ENCODE peak calls at places on chromosomes 13 and 19, in five cellular contexts. One of them, this sample, is unnamed.

GRCh38 chr19:51796195-51796679 is 1.3 kb downstream of the FPR3 start:
- DNase-seq in GM23338: no peak
- DNase-seq in body of pancreas: no peak
- DNase-seq in cardiac muscle cell: no peak
- DNase-seq in esophagus squamous epithelium: no peak
- DNase-seq in this sample: no peak

GRCh38 chr13:101449971-101450748 is 2.3 kb upstream of the ITGBL1 start:
- DNase-seq in GM23338: no peak
- DNase-seq in body of pancreas: no peak
- DNase-seq in cardiac muscle cell: peak
- DNase-seq in esophagus squamous epithelium: no peak
- DNase-seq in this sample: no peak

GRCh38 chr13:99978781-99979452 is 2.7 kb upstream of the ZIC2 start:
- DNase-seq in GM23338: peak
- DNase-seq in body of pancreas: no peak
- DNase-seq in cardiac muscle cell: no peak
- DNase-seq in esophagus squamous epithelium: no peak
- DNase-seq in this sample: no peak

GRCh38 chr19:34217952-34218817 is 36.2 kb upstream of the GARRE1 start:
- DNase-seq in GM23338: no peak
- DNase-seq in body of pancreas: peak
- DNase-seq in cardiac muscle cell: peak
- DNase-seq in esophagus squamous epithelium: no peak
- DNase-seq in this sample: no peak

GRCh38 chr13:57982782-57983181 is 351.2 kb downstream of the PCDH17 start:
- DNase-seq in GM23338: no peak
- DNase-seq in body of pancreas: no peak
- DNase-seq in cardiac muscle cell: no peak
- DNase-seq in esophagus squamous epithelium: no peak
- DNase-seq in this sample: no peak

GRCh38 chr13:29861694-29862110 is 11.3 kb upstream of the UBL3 start:
- DNase-seq in GM23338: no peak
- DNase-seq in body of pancreas: no peak
- DNase-seq in cardiac muscle cell: no peak
- DNase-seq in esophagus squamous epithelium: no peak
- DNase-seq in this sample: no peak

GRCh38 chr13:114296448-114296847 is 15.0 kb downstream of the UPF3A start:
- DNase-seq in GM23338: no peak
- DNase-seq in body of pancreas: no peak
- DNase-seq in cardiac muscle cell: no peak
- DNase-seq in esophagus squamous epithelium: no peak
- DNase-seq in this sample: no peak

GRCh38 chr19:8526345-8527062 is 12.5 kb upstream of the ZNF414 start:
- DNase-seq in GM23338: peak
- DNase-seq in body of pancreas: peak
- DNase-seq in cardiac muscle cell: peak
- DNase-seq in esophagus squamous epithelium: no peak
- DNase-seq in this sample: peak

GRCh38 chr13:48233097-48233885 is at the start of gene ITM2B:
- DNase-seq in GM23338: peak
- DNase-seq in body of pancreas: peak
- DNase-seq in cardiac muscle cell: peak
- DNase-seq in esophagus squamous epithelium: peak
- DNase-seq in this sample: peak

GRCh38 chr19:5341981-5342380 is 1.4 kb upstream of the PTPRS start:
- DNase-seq in GM23338: no peak
- DNase-seq in body of pancreas: no peak
- DNase-seq in cardiac muscle cell: no peak
- DNase-seq in esophagus squamous epithelium: no peak
- DNase-seq in this sample: no peak

GRCh38 chr19:5341448-5341820 is 822 bp upstream of the PTPRS start:
- DNase-seq in GM23338: no peak
- DNase-seq in body of pancreas: no peak
- DNase-seq in cardiac muscle cell: no peak
- DNase-seq in esophagus squamous epithelium: no peak
- DNase-seq in this sample: no peak

GRCh38 chr19:5339470-5339949 is 1.1 kb downstream of the PTPRS start:
- DNase-seq in GM23338: no peak
- DNase-seq in body of pancreas: no peak
- DNase-seq in cardiac muscle cell: no peak
- DNase-seq in esophagus squamous epithelium: no peak
- DNase-seq in this sample: peak

GRCh38 chr19:5339950-5340636 is 519 bp downstream of the PTPRS start:
- DNase-seq in GM23338: peak
- DNase-seq in body of pancreas: peak
- DNase-seq in cardiac muscle cell: peak
- DNase-seq in esophagus squamous epithelium: no peak
- DNase-seq in this sample: no peak

DNA sequence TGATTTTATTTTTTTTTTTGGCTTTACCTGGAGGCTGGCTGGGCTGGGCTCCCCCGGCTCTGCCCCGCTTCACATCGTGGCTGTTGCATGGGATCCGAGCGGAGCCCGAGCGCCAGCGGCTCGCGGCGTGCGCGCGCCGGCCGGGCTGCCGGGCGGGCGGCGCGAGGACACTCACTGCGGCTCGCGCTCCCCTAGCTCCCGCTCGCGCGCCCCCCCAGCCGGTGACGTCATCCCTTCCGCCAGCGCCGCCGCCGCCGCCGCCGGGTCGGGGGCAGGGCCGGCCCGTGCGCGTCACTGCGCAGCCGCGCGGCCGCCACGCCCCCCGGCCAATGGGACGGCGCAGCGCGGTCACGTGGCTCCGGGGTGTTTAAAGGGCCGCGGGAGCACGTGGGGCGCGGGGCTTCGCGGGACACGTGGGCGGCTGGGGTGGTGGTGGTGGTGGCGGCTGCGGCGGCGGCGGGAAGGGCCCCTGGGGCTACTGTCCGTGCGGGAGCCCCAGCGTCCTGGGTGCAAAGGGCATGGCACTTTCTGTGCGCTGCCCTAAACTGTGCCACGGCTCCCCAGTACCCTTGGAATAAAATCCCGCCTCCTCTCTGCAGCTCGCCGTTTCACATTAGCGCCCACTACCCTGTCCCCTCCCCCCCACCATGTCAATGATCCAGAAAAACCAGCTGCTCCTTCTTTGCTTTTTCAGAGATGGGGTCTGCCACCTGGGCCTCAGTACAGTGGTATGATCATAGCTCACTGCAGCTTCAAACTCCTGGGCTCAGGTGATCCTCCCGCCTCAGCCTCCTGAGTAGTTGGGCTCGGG is at the start of gene PTPRS:
- DNase-seq in GM23338: peak
- DNase-seq in body of pancreas: peak
- DNase-seq in cardiac muscle cell: peak
- DNase-seq in esophagus squamous epithelium: no peak
- DNase-seq in this sample: peak
- H3K27ac ChIP-seq in GM23338: peak
- H3K27ac ChIP-seq in body of pancreas: no peak
- H3K27ac ChIP-seq in cardiac muscle cell: peak
- H3K27ac ChIP-seq in esophagus squamous epithelium: no peak
- H3K27ac ChIP-seq in this sample: no peak

GRCh38 chr19:43526884-43527859 is at the start of gene ETHE1:
- DNase-seq in GM23338: peak
- DNase-seq in body of pancreas: peak
- DNase-seq in cardiac muscle cell: peak
- DNase-seq in esophagus squamous epithelium: no peak
- DNase-seq in this sample: peak
- TF ChIP-seq CTCF in GM23338: no peak
- TF ChIP-seq CTCF in body of pancreas: peak
- TF ChIP-seq CTCF in cardiac muscle cell: no peak
- TF ChIP-seq CTCF in esophagus squamous epithelium: no peak
- TF ChIP-seq CTCF in this sample: no peak

GRCh38 chr19:2087621-2088100 is 8.5 kb downstream of the MOB3A start:
- DNase-seq in GM23338: no peak
- DNase-seq in body of pancreas: no peak
- DNase-seq in cardiac muscle cell: no peak
- DNase-seq in esophagus squamous epithelium: no peak
- DNase-seq in this sample: no peak
- H3K27ac ChIP-seq in GM23338: no peak
- H3K27ac ChIP-seq in body of pancreas: no peak
- H3K27ac ChIP-seq in cardiac muscle cell: no peak
- H3K27ac ChIP-seq in esophagus squamous epithelium: peak
- H3K27ac ChIP-seq in this sample: no peak

GRCh38 chr19:36058481-36059179 is 3.9 kb downstream of the WDR62 start:
- DNase-seq in GM23338: no peak
- DNase-seq in body of pancreas: no peak
- DNase-seq in cardiac muscle cell: no peak
- DNase-seq in esophagus squamous epithelium: no peak
- DNase-seq in this sample: no peak

GRCh38 chr19:36054733-36055686 is at the start of gene WDR62:
- DNase-seq in GM23338: peak
- DNase-seq in body of pancreas: peak
- DNase-seq in cardiac muscle cell: peak
- DNase-seq in esophagus squamous epithelium: peak
- DNase-seq in this sample: peak

GRCh38 chr19:36061367-36061766 is 6.7 kb downstream of the WDR62 start:
- DNase-seq in GM23338: no peak
- DNase-seq in body of pancreas: no peak
- DNase-seq in cardiac muscle cell: no peak
- DNase-seq in esophagus squamous epithelium: no peak
- DNase-seq in this sample: no peak

GRCh38 chr19:36060430-36060829 is 5.7 kb downstream of the WDR62 start:
- DNase-seq in GM23338: peak
- DNase-seq in body of pancreas: peak
- DNase-seq in cardiac muscle cell: peak
- DNase-seq in esophagus squamous epithelium: no peak
- DNase-seq in this sample: no peak

DNA sequence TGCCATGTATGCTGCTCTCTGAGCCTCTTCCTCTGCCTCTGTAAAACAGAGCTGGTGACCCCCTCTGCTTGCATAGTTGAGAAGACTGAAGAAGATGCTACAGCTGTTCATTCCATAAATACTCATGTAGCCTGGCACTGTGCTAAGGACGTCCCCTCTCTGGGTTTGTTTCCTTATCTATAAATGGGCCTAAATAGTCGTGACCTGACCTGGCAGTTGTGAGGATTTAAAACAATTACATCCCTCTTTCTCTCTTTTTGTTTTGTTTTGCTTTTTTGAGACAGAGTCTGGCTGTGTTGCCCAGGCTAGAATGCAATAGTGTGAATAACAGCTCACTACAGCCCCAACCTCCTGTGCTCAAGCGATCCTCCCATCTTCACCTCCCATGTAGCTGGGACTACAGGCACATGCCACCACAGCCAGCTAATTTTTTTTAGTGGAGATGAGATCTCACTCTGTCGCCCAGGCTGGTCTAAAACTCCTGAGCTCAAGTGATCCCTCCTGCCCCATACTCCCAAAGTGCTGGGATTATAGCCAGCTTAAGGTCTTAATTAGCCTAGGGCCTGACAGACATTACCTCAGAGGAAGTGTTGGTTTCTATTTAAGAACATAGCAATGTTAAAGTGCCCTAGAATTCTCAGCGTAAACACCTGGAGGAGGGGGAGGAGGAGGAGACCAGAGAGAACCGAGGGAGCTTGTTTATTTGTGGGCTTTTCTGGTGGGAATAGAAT is 4.6 kb downstream of the WDR62 start:
- DNase-seq in GM23338: no peak
- DNase-seq in body of pancreas: no peak
- DNase-seq in cardiac muscle cell: no peak
- DNase-seq in esophagus squamous epithelium: no peak
- DNase-seq in this sample: no peak
- TF ChIP-seq CTCF in GM23338: no peak
- TF ChIP-seq CTCF in body of pancreas: no peak
- TF ChIP-seq CTCF in cardiac muscle cell: no peak
- TF ChIP-seq CTCF in esophagus squamous epithelium: no peak
- TF ChIP-seq CTCF in this sample: no peak

DNA sequence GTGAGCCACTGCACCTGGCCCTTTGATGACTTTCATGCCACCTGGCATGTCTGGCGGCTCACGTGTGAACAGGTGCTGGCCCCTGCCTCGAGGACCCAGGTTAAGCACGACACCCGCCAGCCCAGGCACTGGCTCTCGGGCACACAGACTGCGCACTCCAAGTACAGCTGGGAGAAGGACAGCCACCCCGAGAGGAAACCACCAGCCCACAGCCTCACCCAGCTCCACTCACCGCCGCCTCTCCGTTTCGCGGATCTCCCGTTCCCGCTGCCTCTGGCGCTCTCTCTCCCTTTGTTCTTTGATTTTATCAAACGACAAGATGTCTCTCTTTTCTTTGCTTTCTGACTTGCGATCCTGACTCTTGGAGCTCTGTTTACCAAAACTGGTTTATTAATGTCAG is 27.4 kb upstream of the TINCR start:
- DNase-seq in GM23338: no peak
- DNase-seq in body of pancreas: no peak
- DNase-seq in cardiac muscle cell: no peak
- DNase-seq in esophagus squamous epithelium: no peak
- DNase-seq in this sample: peak
- H3K27ac ChIP-seq in GM23338: no peak
- H3K27ac ChIP-seq in body of pancreas: no peak
- H3K27ac ChIP-seq in cardiac muscle cell: no peak
- H3K27ac ChIP-seq in esophagus squamous epithelium: no peak
- H3K27ac ChIP-seq in this sample: no peak

GRCh38 chr13:52846567-52847321 is 1.7 kb downstream of the PCDH8 start:
- DNase-seq in GM23338: peak
- DNase-seq in body of pancreas: peak
- DNase-seq in cardiac muscle cell: peak
- DNase-seq in esophagus squamous epithelium: no peak
- DNase-seq in this sample: peak
- TF ChIP-seq CTCF in GM23338: peak
- TF ChIP-seq CTCF in body of pancreas: peak
- TF ChIP-seq CTCF in cardiac muscle cell: peak
- TF ChIP-seq CTCF in esophagus squamous epithelium: peak
- TF ChIP-seq CTCF in this sample: peak

DNA sequence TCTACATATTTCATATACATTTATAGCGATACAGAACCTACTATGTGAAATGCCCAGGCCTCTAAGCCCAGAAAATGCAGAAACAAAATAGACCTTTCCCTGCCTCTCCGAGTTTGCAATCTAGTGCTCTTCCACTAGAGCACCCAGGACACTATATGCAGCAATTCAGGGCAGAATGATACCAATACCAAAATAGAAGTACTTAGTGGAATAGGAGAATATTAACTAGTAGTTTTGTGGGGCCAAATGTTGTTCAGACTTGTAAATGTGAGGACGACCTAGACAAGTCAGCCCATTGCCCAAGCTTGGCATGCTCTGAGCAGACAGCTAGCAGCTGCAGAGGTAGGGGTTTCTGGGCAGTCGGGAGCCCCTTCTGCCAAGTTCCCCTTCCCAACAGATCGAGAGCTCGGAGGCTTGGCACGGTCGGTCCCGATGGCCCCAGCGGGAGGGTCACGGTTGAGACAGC is 35.8 kb upstream of the FLT1 start:
- DNase-seq in GM23338: no peak
- DNase-seq in body of pancreas: no peak
- DNase-seq in cardiac muscle cell: peak
- DNase-seq in esophagus squamous epithelium: no peak
- DNase-seq in this sample: peak
- H3K27ac ChIP-seq in GM23338: no peak
- H3K27ac ChIP-seq in body of pancreas: no peak
- H3K27ac ChIP-seq in cardiac muscle cell: no peak
- H3K27ac ChIP-seq in esophagus squamous epithelium: no peak
- H3K27ac ChIP-seq in this sample: peak

DNA sequence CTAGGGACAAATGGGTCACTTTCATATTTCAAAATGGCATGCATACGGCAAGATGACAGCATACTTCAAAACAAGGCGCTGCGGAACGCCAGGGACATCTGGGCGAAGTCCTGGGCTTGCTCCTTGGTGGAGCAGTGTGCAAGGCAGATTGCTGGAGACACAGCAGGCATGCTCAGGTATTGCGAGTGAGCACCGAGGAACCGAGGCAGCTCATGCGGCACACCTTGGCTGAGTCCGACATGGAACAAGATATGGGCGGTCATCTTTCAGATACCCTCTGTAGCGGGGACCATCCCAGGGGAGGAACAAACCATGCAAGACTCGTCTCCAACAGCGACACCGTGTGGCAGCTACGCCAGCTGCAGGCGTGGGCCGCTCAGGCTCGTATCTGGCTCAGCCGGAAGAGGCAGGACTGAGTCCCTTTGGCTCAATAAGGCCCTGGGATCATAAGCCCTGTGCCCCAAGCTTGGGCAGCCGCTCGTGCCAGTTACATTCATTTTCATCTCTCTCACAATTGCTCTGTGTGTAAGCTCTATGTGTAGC is 112.4 kb downstream of the NUFIP1 start:
- DNase-seq in GM23338: peak
- DNase-seq in body of pancreas: no peak
- DNase-seq in cardiac muscle cell: no peak
- DNase-seq in esophagus squamous epithelium: no peak
- DNase-seq in this sample: no peak
- TF ChIP-seq CTCF in GM23338: peak
- TF ChIP-seq CTCF in body of pancreas: no peak
- TF ChIP-seq CTCF in cardiac muscle cell: peak
- TF ChIP-seq CTCF in esophagus squamous epithelium: no peak
- TF ChIP-seq CTCF in this sample: no peak